ENCODE peak calls at places on chromosomes 11 and 22, in five cellular contexts. One of them, this sample, is unnamed.
A peak's percentile ranks its signal among the peaks of the same experiment; 100 is the strongest.

GRCh38 chr11:117816846-117817212 is 7.7 kb downstream of the FXYD2 start:
- DNase-seq in left lung: peak; percentile 78
- DNase-seq in GM06990: peak; percentile 66
- DNase-seq in cardiac fibroblast: no peak
- DNase-seq in lung: no peak
- DNase-seq in this sample: no peak

GRCh38 chr11:58629857-58630256 is 7.4 kb downstream of the CNTF start:
- DNase-seq in lung: no peak
- DNase-seq in cardiac fibroblast: peak; percentile 80
- DNase-seq in left lung: no peak
- DNase-seq in GM06990: no peak
- DNase-seq in this sample: no peak

GRCh38 chr11:72569966-72570892 is 104.0 kb downstream of the PDE2A start:
- DNase-seq in left lung: no peak
- DNase-seq in cardiac fibroblast: peak; percentile 96
- DNase-seq in lung: no peak
- DNase-seq in GM06990: no peak
- DNase-seq in this sample: no peak

GRCh38 chr11:36249271-36249670 is 40.0 kb downstream of the COMMD9 start:
- DNase-seq in GM06990: no peak
- DNase-seq in cardiac fibroblast: peak; percentile 87
- DNase-seq in lung: no peak
- DNase-seq in left lung: no peak
- DNase-seq in this sample: no peak

GRCh38 chr11:102446606-102447005 is 6.0 kb downstream of the TMEM123 start:
- DNase-seq in GM06990: no peak
- DNase-seq in lung: no peak
- DNase-seq in left lung: no peak
- DNase-seq in cardiac fibroblast: peak; percentile 71
- DNase-seq in this sample: no peak

GRCh38 chr22:45007247-45007945 is 2.4 kb downstream of the PHF21B start:
- DNase-seq in GM06990: no peak
- DNase-seq in lung: no peak
- DNase-seq in cardiac fibroblast: peak; percentile 26
- DNase-seq in left lung: peak; percentile 70
- DNase-seq in this sample: peak; percentile 81

GRCh38 chr22:23789121-23789520 is 2.4 kb downstream of the SMARCB1 start:
- DNase-seq in lung: no peak
- DNase-seq in left lung: no peak
- DNase-seq in GM06990: no peak
- DNase-seq in cardiac fibroblast: no peak
- DNase-seq in this sample: peak; percentile 19

GRCh38 chr11:76325149-76325548 is 55.8 kb downstream of the THAP12 start:
- DNase-seq in GM06990: no peak
- DNase-seq in cardiac fibroblast: no peak
- DNase-seq in left lung: no peak
- DNase-seq in lung: no peak
- DNase-seq in this sample: no peak

GRCh38 chr11:68321293-68322030 is 9.1 kb downstream of the LRP5 start:
- DNase-seq in lung: no peak
- DNase-seq in cardiac fibroblast: no peak
- DNase-seq in GM06990: no peak
- DNase-seq in left lung: no peak
- DNase-seq in this sample: peak; percentile 44

GRCh38 chr22:33477131-33478111 is 419.2 kb upstream of the SYN3 start:
- DNase-seq in GM06990: no peak
- DNase-seq in lung: no peak
- DNase-seq in left lung: no peak
- DNase-seq in cardiac fibroblast: no peak
- DNase-seq in this sample: no peak

GRCh38 chr22:46354176-46354992 is 18.9 kb downstream of the TRMU start:
- DNase-seq in GM06990: no peak
- DNase-seq in lung: no peak
- DNase-seq in left lung: peak; percentile 70
- DNase-seq in cardiac fibroblast: no peak
- DNase-seq in this sample: peak; percentile 74

GRCh38 chr11:69333149-69333710 is 39.3 kb downstream of the MYEOV start:
- DNase-seq in left lung: no peak
- DNase-seq in GM06990: no peak
- DNase-seq in cardiac fibroblast: no peak
- DNase-seq in lung: no peak
- DNase-seq in this sample: no peak

GRCh38 chr11:59263225-59263894 is 50.6 kb upstream of the MPEG1 start:
- DNase-seq in lung: no peak
- DNase-seq in left lung: no peak
- DNase-seq in GM06990: no peak
- DNase-seq in cardiac fibroblast: no peak
- DNase-seq in this sample: no peak

GRCh38 chr11:83681944-83682644 is 395.9 kb upstream of the CCDC90B start:
- DNase-seq in left lung: no peak
- DNase-seq in GM06990: no peak
- DNase-seq in cardiac fibroblast: no peak
- DNase-seq in lung: no peak
- DNase-seq in this sample: no peak

GRCh38 chr11:29173660-29174062 is 843.2 kb downstream of the KCNA4 start:
- DNase-seq in left lung: no peak
- DNase-seq in GM06990: no peak
- DNase-seq in lung: no peak
- DNase-seq in cardiac fibroblast: peak; percentile 83
- DNase-seq in this sample: no peak

GRCh38 chr22:44192098-44192810 is 11.5 kb downstream of the PARVG start:
- DNase-seq in left lung: no peak
- DNase-seq in GM06990: peak; percentile 67
- DNase-seq in lung: no peak
- DNase-seq in cardiac fibroblast: peak; percentile 25
- DNase-seq in this sample: peak; percentile 61

GRCh38 chr11:106333678-106334077 is 256.2 kb downstream of the AASDHPPT start:
- DNase-seq in GM06990: no peak
- DNase-seq in cardiac fibroblast: no peak
- DNase-seq in lung: no peak
- DNase-seq in left lung: no peak
- DNase-seq in this sample: no peak

GRCh38 chr11:112157274-112157766 is 6.6 kb downstream of the IL18 start:
- DNase-seq in left lung: no peak
- DNase-seq in GM06990: no peak
- DNase-seq in cardiac fibroblast: peak; percentile 99
- DNase-seq in lung: no peak
- DNase-seq in this sample: no peak

GRCh38 chr11:131246156-131246555 is 124.3 kb upstream of the NTM start:
- DNase-seq in left lung: no peak
- DNase-seq in lung: no peak
- DNase-seq in GM06990: no peak
- DNase-seq in cardiac fibroblast: no peak
- DNase-seq in this sample: no peak

GRCh38 chr11:131235328-131236298 is 134.8 kb upstream of the NTM start:
- DNase-seq in cardiac fibroblast: no peak
- DNase-seq in lung: no peak
- DNase-seq in GM06990: no peak
- DNase-seq in left lung: no peak
- DNase-seq in this sample: no peak

GRCh38 chr11:131242616-131243015 is 127.8 kb upstream of the NTM start:
- DNase-seq in GM06990: no peak
- DNase-seq in left lung: no peak
- DNase-seq in lung: no peak
- DNase-seq in cardiac fibroblast: no peak
- DNase-seq in this sample: no peak

DNA sequence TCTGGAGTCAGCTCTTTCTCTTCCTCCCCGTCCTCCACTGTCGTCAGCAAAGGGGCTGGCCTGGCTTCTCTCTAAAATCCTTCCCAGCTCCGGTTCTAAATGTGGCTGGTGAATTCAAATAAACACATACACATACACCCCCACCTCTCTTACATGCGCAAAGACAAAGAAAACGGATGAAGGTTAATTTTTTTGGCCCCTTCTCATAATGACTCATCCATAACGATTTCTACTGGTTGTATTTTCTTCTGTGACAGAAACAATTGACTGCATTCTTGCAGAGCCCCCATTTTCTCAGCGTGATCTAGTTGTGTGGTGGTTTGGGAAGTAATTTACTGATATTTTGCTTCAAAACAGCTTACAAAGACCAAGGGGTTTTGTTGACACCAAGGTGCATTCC is 130.0 kb upstream of the NTM start:
- DNase-seq in lung: no peak
- DNase-seq in left lung: no peak
- DNase-seq in GM06990: no peak
- DNase-seq in cardiac fibroblast: no peak
- DNase-seq in this sample: no peak
- H3K4me3 ChIP-seq in lung: no peak overlapping the region
- H3K4me3 ChIP-seq in left lung: no peak overlapping the region
- H3K4me3 ChIP-seq in GM06990: no peak overlapping the region
- H3K4me3 ChIP-seq in cardiac fibroblast: no peak overlapping the region
- H3K4me3 ChIP-seq in this sample: no peak overlapping the region

DNA sequence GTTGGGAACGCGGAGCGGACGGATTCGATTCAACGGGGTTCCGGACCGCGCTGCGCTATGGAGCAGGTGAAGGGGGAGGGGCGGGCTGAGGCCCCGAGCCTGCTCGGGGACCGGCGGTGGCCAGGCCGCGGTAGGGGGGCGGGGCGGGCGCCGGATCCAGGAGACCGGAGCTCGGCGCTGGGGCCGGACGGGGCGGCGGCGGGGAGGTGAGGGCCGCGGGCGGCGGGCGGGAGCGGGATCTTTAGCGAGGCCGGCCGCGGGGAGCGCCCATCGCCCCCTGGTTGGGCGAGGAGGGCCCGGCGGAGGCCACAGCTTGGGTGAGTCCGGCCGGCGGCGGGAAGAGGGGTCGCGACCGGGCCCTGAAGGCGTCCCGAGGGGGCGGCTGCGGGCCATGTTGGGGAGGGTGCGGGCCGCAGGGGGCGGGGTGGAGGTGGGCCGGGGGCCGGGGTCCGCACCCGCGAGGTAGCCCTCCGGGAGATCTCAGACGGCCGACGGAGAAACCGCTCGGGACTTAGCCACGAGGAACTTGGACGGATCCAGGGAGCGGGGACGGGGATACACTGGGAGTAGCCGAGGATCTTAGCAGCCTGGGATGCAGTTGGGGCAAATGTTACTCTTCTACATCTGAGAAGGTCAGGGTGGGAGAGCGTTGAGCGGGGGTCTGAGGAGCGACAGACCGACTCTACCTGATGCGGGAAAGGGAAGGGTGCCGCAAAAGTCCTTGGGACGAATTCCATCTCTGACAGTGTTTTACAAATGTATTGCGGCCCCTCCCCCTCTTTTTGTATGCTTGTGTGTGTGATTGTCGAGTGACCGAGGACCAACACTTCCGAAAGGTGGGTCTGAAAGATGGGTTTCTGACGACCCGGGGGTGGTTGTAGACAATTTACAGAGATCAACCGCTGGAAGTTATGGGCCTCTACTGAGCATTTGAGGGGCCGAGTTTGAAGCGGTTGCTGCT is 514 bp downstream of the STIP1 start:
- DNase-seq in GM06990: no peak
- DNase-seq in lung: no peak
- DNase-seq in cardiac fibroblast: peak; percentile 26
- DNase-seq in left lung: no peak
- DNase-seq in this sample: no peak
- H3K4me3 ChIP-seq in GM06990: no peak overlapping the region
- H3K4me3 ChIP-seq in lung: no peak overlapping the region
- H3K4me3 ChIP-seq in cardiac fibroblast: no peak overlapping the region
- H3K4me3 ChIP-seq in left lung: no peak overlapping the region
- H3K4me3 ChIP-seq in this sample: no peak overlapping the region

DNA sequence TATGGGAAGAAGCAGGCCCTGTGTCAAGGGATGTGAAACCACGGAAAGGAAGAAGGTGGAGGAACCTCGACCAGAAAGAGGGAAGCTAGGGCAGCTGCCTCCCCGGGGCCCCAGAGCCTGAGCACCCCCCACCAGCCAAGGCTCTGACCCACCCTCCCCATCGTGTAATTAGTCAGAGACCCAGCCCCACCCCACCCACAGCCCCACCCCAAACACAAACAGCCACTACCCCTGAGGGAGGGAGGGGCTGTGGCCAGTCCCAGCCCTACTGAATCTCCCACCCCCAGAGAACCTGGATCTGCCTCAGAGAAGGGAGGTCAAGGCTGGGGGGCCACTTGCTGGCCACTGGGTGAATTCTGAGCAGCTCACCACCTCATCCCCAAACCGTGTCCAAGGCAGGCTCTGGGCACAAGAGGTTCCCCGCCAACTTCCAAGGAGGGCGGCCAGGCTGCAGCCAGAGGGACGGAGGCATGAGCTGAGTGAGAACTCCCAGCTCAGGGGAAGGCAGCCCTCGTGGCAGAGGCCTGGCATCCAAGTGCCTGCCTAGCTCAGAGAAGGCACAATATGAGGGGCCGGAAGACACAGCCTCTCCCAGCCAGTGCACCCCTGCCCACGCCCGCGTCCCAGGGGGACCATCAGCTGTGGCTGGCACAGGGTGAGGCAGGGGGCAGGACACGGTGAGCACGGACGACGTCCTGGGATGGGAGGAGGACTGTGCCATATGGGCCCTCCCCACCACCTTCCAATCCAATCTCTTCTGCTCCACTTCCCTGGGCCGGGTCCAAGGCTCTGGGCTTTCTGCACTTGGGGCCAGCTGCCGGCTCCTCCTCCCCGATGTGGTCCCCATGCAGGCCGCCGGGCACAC is 2.7 kb downstream of the PLXNB2 start:
- DNase-seq in GM06990: no peak
- DNase-seq in cardiac fibroblast: peak; percentile 28
- DNase-seq in lung: no peak
- DNase-seq in left lung: no peak
- DNase-seq in this sample: peak; percentile 60
- H3K4me3 ChIP-seq in GM06990: peak overlapping the region; percentile 97
- H3K4me3 ChIP-seq in cardiac fibroblast: peak overlapping the region; percentile 84
- H3K4me3 ChIP-seq in lung: no peak overlapping the region
- H3K4me3 ChIP-seq in left lung: peak overlapping the region; percentile 85
- H3K4me3 ChIP-seq in this sample: no peak overlapping the region

GRCh38 chr11:395866-396265 is 1.9 kb downstream of the PKP3 start:
- DNase-seq in lung: no peak
- DNase-seq in left lung: no peak
- DNase-seq in GM06990: no peak
- DNase-seq in cardiac fibroblast: no peak
- DNase-seq in this sample: no peak
- H3K4me3 ChIP-seq in lung: no peak overlapping the region
- H3K4me3 ChIP-seq in left lung: no peak overlapping the region
- H3K4me3 ChIP-seq in GM06990: no peak overlapping the region
- H3K4me3 ChIP-seq in cardiac fibroblast: no peak overlapping the region
- H3K4me3 ChIP-seq in this sample: no peak overlapping the region